ENCODE peak calls at places on chromosomes 2 and 18, in nine cellular contexts. One of them, this sample, is unnamed.

GRCh38 chr2:36380624-36381481 is 25.3 kb downstream of the CRIM1 start:
- DNase-seq in AG09319: no peak
- DNase-seq in neural crest cell: no peak
- DNase-seq in WTC11: peak
- DNase-seq in A673: no peak
- DNase-seq in cardiac fibroblast: peak
- DNase-seq in GM12864: no peak
- DNase-seq in astrocyte: no peak
- DNase-seq in dorsolateral prefrontal cortex: no peak
- DNase-seq in this sample: peak

GRCh38 chr2:53727921-53728320 is 39.7 kb upstream of the CHAC2 start:
- DNase-seq in AG09319: no peak
- DNase-seq in neural crest cell: no peak
- DNase-seq in WTC11: no peak
- DNase-seq in A673: no peak
- DNase-seq in cardiac fibroblast: no peak
- DNase-seq in GM12864: no peak
- DNase-seq in astrocyte: no peak
- DNase-seq in dorsolateral prefrontal cortex: no peak
- DNase-seq in this sample: no peak

GRCh38 chr2:191167766-191168165 is 17.0 kb upstream of the STAT4 start:
- DNase-seq in AG09319: peak
- DNase-seq in neural crest cell: no peak
- DNase-seq in WTC11: no peak
- DNase-seq in A673: peak
- DNase-seq in cardiac fibroblast: peak
- DNase-seq in GM12864: no peak
- DNase-seq in astrocyte: peak
- DNase-seq in dorsolateral prefrontal cortex: no peak
- DNase-seq in this sample: no peak

GRCh38 chr2:14189929-14190328 is 442.6 kb upstream of the LRATD1 start:
- DNase-seq in AG09319: no peak
- DNase-seq in neural crest cell: no peak
- DNase-seq in WTC11: no peak
- DNase-seq in A673: no peak
- DNase-seq in cardiac fibroblast: peak
- DNase-seq in GM12864: no peak
- DNase-seq in astrocyte: peak
- DNase-seq in dorsolateral prefrontal cortex: no peak
- DNase-seq in this sample: no peak

GRCh38 chr2:205407984-205408383 is 274.3 kb upstream of the NRP2 start:
- DNase-seq in AG09319: peak
- DNase-seq in neural crest cell: no peak
- DNase-seq in WTC11: no peak
- DNase-seq in A673: peak
- DNase-seq in cardiac fibroblast: peak
- DNase-seq in GM12864: no peak
- DNase-seq in astrocyte: peak
- DNase-seq in dorsolateral prefrontal cortex: no peak
- DNase-seq in this sample: no peak

GRCh38 chr2:88933980-88934379 is 242.5 kb downstream of the RPIA start:
- DNase-seq in AG09319: no peak
- DNase-seq in neural crest cell: no peak
- DNase-seq in WTC11: no peak
- DNase-seq in A673: peak
- DNase-seq in cardiac fibroblast: no peak
- DNase-seq in GM12864: no peak
- DNase-seq in astrocyte: no peak
- DNase-seq in dorsolateral prefrontal cortex: no peak
- DNase-seq in this sample: no peak

GRCh38 chr2:8249769-8250168 is 432.1 kb upstream of the ID2 start:
- DNase-seq in AG09319: no peak
- DNase-seq in neural crest cell: no peak
- DNase-seq in WTC11: no peak
- DNase-seq in A673: no peak
- DNase-seq in cardiac fibroblast: no peak
- DNase-seq in GM12864: no peak
- DNase-seq in astrocyte: no peak
- DNase-seq in dorsolateral prefrontal cortex: no peak
- DNase-seq in this sample: no peak

GRCh38 chr2:136980303-136980702 is 215.0 kb downstream of the THSD7B start:
- DNase-seq in AG09319: no peak
- DNase-seq in neural crest cell: no peak
- DNase-seq in WTC11: no peak
- DNase-seq in A673: no peak
- DNase-seq in cardiac fibroblast: no peak
- DNase-seq in GM12864: no peak
- DNase-seq in astrocyte: no peak
- DNase-seq in dorsolateral prefrontal cortex: no peak
- DNase-seq in this sample: no peak

GRCh38 chr2:101758001-101758400 is 60.5 kb downstream of the MAP4K4 start:
- DNase-seq in AG09319: no peak
- DNase-seq in neural crest cell: no peak
- DNase-seq in WTC11: no peak
- DNase-seq in A673: no peak
- DNase-seq in cardiac fibroblast: no peak
- DNase-seq in GM12864: no peak
- DNase-seq in astrocyte: peak
- DNase-seq in dorsolateral prefrontal cortex: no peak
- DNase-seq in this sample: no peak

GRCh38 chr2:59985923-59986322 is 567.5 kb downstream of the BCL11A start:
- DNase-seq in AG09319: no peak
- DNase-seq in neural crest cell: no peak
- DNase-seq in WTC11: no peak
- DNase-seq in A673: no peak
- DNase-seq in cardiac fibroblast: no peak
- DNase-seq in GM12864: no peak
- DNase-seq in astrocyte: no peak
- DNase-seq in dorsolateral prefrontal cortex: no peak
- DNase-seq in this sample: no peak
- TF ChIP-seq CTCF in AG09319: no peak
- TF ChIP-seq CTCF in neural crest cell: no peak
- TF ChIP-seq CTCF in WTC11: no peak
- TF ChIP-seq CTCF in A673: no peak
- TF ChIP-seq CTCF in cardiac fibroblast: no peak
- TF ChIP-seq CTCF in GM12864: no peak
- TF ChIP-seq CTCF in astrocyte: no peak
- TF ChIP-seq CTCF in dorsolateral prefrontal cortex: no peak
- TF ChIP-seq CTCF in this sample: no peak

GRCh38 chr2:79039944-79040343 is 14.4 kb downstream of the REG3G start:
- DNase-seq in AG09319: no peak
- DNase-seq in neural crest cell: no peak
- DNase-seq in WTC11: no peak
- DNase-seq in A673: no peak
- DNase-seq in cardiac fibroblast: no peak
- DNase-seq in GM12864: no peak
- DNase-seq in astrocyte: no peak
- DNase-seq in dorsolateral prefrontal cortex: no peak
- DNase-seq in this sample: no peak

GRCh38 chr2:79040967-79041582 is 15.6 kb downstream of the REG3G start:
- DNase-seq in AG09319: no peak
- DNase-seq in neural crest cell: no peak
- DNase-seq in WTC11: no peak
- DNase-seq in A673: peak
- DNase-seq in cardiac fibroblast: no peak
- DNase-seq in GM12864: no peak
- DNase-seq in astrocyte: no peak
- DNase-seq in dorsolateral prefrontal cortex: no peak
- DNase-seq in this sample: no peak
- TF ChIP-seq CTCF in AG09319: no peak
- TF ChIP-seq CTCF in neural crest cell: peak
- TF ChIP-seq CTCF in WTC11: peak
- TF ChIP-seq CTCF in A673: peak
- TF ChIP-seq CTCF in cardiac fibroblast: no peak
- TF ChIP-seq CTCF in GM12864: peak
- TF ChIP-seq CTCF in astrocyte: peak
- TF ChIP-seq CTCF in dorsolateral prefrontal cortex: peak
- TF ChIP-seq CTCF in this sample: peak

DNA sequence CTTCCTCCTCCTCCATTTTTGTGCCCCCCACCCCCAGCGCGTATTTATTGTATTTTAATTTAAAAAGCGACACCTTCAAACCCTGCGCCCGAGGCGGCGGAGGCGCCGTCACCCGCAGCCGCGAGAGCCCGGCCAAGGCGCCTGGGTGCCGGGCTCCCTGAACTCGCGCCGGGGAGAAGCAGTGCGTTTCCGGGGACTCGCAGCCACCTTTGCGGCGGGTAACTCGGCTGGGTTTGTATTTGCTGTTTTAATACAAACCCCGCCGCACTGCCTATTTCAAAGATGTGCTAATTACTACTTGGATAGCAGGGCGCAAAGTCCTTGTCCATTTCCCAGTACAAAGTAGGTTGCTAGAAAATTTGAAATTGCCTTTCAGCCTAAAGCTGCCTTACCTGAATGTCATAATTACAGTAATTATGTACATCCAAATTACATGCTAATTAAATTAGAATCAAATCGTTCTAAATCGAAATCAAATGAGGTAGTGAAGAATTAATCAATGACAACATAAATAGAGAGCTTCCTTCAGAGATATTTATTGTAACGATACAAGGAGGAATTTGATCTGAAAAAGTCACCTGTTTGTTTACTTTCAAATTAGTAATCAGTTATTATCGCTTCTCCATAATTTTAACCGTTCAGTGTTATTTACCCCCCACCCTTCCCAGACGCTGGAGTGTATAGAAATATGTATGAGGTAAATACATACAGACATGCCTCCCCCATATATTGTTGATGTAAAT is 8.0 kb downstream of the SP9 start:
- DNase-seq in AG09319: no peak
- DNase-seq in neural crest cell: no peak
- DNase-seq in WTC11: peak
- DNase-seq in A673: no peak
- DNase-seq in cardiac fibroblast: no peak
- DNase-seq in GM12864: no peak
- DNase-seq in astrocyte: no peak
- DNase-seq in dorsolateral prefrontal cortex: no peak
- DNase-seq in this sample: peak
- TF ChIP-seq CTCF in AG09319: no peak
- TF ChIP-seq CTCF in neural crest cell: no peak
- TF ChIP-seq CTCF in WTC11: no peak
- TF ChIP-seq CTCF in A673: no peak
- TF ChIP-seq CTCF in cardiac fibroblast: no peak
- TF ChIP-seq CTCF in GM12864: no peak
- TF ChIP-seq CTCF in astrocyte: no peak
- TF ChIP-seq CTCF in dorsolateral prefrontal cortex: no peak
- TF ChIP-seq CTCF in this sample: no peak

GRCh38 chr2:233919319-233919718 is 2.1 kb downstream of the TRPM8 start:
- DNase-seq in AG09319: no peak
- DNase-seq in neural crest cell: no peak
- DNase-seq in WTC11: no peak
- DNase-seq in A673: no peak
- DNase-seq in cardiac fibroblast: no peak
- DNase-seq in GM12864: no peak
- DNase-seq in astrocyte: no peak
- DNase-seq in dorsolateral prefrontal cortex: no peak
- DNase-seq in this sample: no peak

GRCh38 chr2:233912799-233913423 is 4.3 kb upstream of the TRPM8 start:
- DNase-seq in AG09319: no peak
- DNase-seq in neural crest cell: peak
- DNase-seq in WTC11: peak
- DNase-seq in A673: peak
- DNase-seq in cardiac fibroblast: peak
- DNase-seq in GM12864: no peak
- DNase-seq in astrocyte: peak
- DNase-seq in dorsolateral prefrontal cortex: no peak
- DNase-seq in this sample: peak

GRCh38 chr2:233919938-233920337 is 2.8 kb downstream of the TRPM8 start:
- DNase-seq in AG09319: no peak
- DNase-seq in neural crest cell: no peak
- DNase-seq in WTC11: no peak
- DNase-seq in A673: peak
- DNase-seq in cardiac fibroblast: peak
- DNase-seq in GM12864: no peak
- DNase-seq in astrocyte: peak
- DNase-seq in dorsolateral prefrontal cortex: no peak
- DNase-seq in this sample: no peak

GRCh38 chr2:233917146-233917545 is at the start of gene TRPM8:
- DNase-seq in AG09319: no peak
- DNase-seq in neural crest cell: no peak
- DNase-seq in WTC11: no peak
- DNase-seq in A673: peak
- DNase-seq in cardiac fibroblast: no peak
- DNase-seq in GM12864: no peak
- DNase-seq in astrocyte: no peak
- DNase-seq in dorsolateral prefrontal cortex: no peak
- DNase-seq in this sample: no peak

GRCh38 chr2:233915133-233915532 is 2.0 kb upstream of the TRPM8 start:
- DNase-seq in AG09319: no peak
- DNase-seq in neural crest cell: no peak
- DNase-seq in WTC11: no peak
- DNase-seq in A673: no peak
- DNase-seq in cardiac fibroblast: peak
- DNase-seq in GM12864: no peak
- DNase-seq in astrocyte: no peak
- DNase-seq in dorsolateral prefrontal cortex: no peak
- DNase-seq in this sample: no peak
- TF ChIP-seq CTCF in AG09319: peak
- TF ChIP-seq CTCF in neural crest cell: peak
- TF ChIP-seq CTCF in WTC11: no peak
- TF ChIP-seq CTCF in A673: peak
- TF ChIP-seq CTCF in cardiac fibroblast: peak
- TF ChIP-seq CTCF in GM12864: no peak
- TF ChIP-seq CTCF in astrocyte: peak
- TF ChIP-seq CTCF in dorsolateral prefrontal cortex: no peak
- TF ChIP-seq CTCF in this sample: no peak

DNA sequence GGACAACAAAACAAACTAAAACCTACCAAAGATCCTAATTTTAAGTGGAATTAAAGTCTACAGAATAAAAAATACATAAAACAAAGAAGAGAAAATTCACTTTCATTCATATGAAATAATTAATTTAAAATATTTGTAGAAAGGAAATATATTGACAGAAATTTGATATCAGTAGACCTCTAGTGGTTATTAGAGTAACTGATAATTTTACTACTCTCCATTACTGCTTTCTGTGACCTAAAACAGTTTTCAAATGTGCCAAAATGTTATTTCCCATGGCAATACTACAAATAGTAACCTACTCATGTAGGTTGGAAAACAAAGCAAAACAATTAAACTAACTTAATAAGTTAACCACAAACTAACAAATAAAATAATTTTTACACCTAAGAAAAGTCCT is 147.1 kb downstream of the NOL4 start:
- DNase-seq in AG09319: no peak
- DNase-seq in neural crest cell: no peak
- DNase-seq in WTC11: no peak
- DNase-seq in A673: no peak
- DNase-seq in cardiac fibroblast: peak
- DNase-seq in GM12864: no peak
- DNase-seq in astrocyte: no peak
- DNase-seq in dorsolateral prefrontal cortex: no peak
- DNase-seq in this sample: no peak
- TF ChIP-seq CTCF in AG09319: no peak
- TF ChIP-seq CTCF in neural crest cell: peak
- TF ChIP-seq CTCF in WTC11: no peak
- TF ChIP-seq CTCF in A673: peak
- TF ChIP-seq CTCF in cardiac fibroblast: peak
- TF ChIP-seq CTCF in GM12864: no peak
- TF ChIP-seq CTCF in astrocyte: no peak
- TF ChIP-seq CTCF in dorsolateral prefrontal cortex: peak
- TF ChIP-seq CTCF in this sample: peak

GRCh38 chr18:64103979-64104378 is 44.9 kb downstream of the LINC00305 start:
- DNase-seq in AG09319: no peak
- DNase-seq in neural crest cell: no peak
- DNase-seq in WTC11: peak
- DNase-seq in A673: peak
- DNase-seq in cardiac fibroblast: no peak
- DNase-seq in GM12864: no peak
- DNase-seq in astrocyte: no peak
- DNase-seq in dorsolateral prefrontal cortex: no peak
- DNase-seq in this sample: no peak
- TF ChIP-seq CTCF in AG09319: no peak
- TF ChIP-seq CTCF in neural crest cell: peak
- TF ChIP-seq CTCF in WTC11: peak
- TF ChIP-seq CTCF in A673: peak
- TF ChIP-seq CTCF in cardiac fibroblast: no peak
- TF ChIP-seq CTCF in GM12864: peak
- TF ChIP-seq CTCF in astrocyte: no peak
- TF ChIP-seq CTCF in dorsolateral prefrontal cortex: no peak
- TF ChIP-seq CTCF in this sample: no peak